ENCODE peak calls at places on chromosomes 6 and 20, in eight cellular contexts. M is cardiac muscle cell, O is thyroid gland, C is heart right ventricle, J is endothelial cell of umbilical vein, A is adrenal gland, R is choroid plexus epithelial cell, U is left lung. P is an unnamed sample.

GRCh38 chr6:127818149-127818548 is 82.7 kb downstream of the THEMIS start:
- DNase-seq in U (no peak), C (no peak), M (no peak), R (no peak), O (no peak), J (no peak), A (no peak), P (no peak)

GRCh38 chr6:140912686-140913085 is 1220.0 kb upstream of the GJE1 start:
- DNase-seq in A (no peak), M (no peak), O (no peak), R (no peak), J (no peak), C (no peak), U (no peak), P (no peak)

GRCh38 chr6:1641391-1641790 is 31.7 kb downstream of the FOXC1 start:
- DNase-seq in J (no peak), R (no peak), M (no peak), O (peak), C (no peak), U (peak), A (peak), P (no peak)

GRCh38 chr6:169669147-169669546 is 32.7 kb downstream of the WDR27 start:
- DNase-seq in A (no peak), J (peak), O (no peak), R (no peak), M (no peak), U (no peak), C (no peak), P (no peak)

GRCh38 chr6:124319410-124319809 is 515.7 kb downstream of the NKAIN2 start:
- DNase-seq in U (no peak), C (no peak), M (no peak), A (no peak), R (no peak), O (no peak), J (no peak), P (no peak)

GRCh38 chr20:3796477-3797225 is 541 bp downstream of the CDC25B start:
- DNase-seq in M (no peak), C (no peak), U (no peak), J (no peak), R (no peak), O (no peak), A (no peak), P (no peak)

GRCh38 chr6:167091149-167092107 is 31.5 kb upstream of the CCR6 start:
- DNase-seq in A (no peak), C (peak), M (no peak), U (no peak), O (peak), J (no peak), R (no peak), P (no peak)

GRCh38 chr6:35906499-35906846 is 14.4 kb downstream of the SRPK1 start:
- DNase-seq in O (no peak), A (no peak), J (peak), M (peak), U (no peak), C (no peak), R (peak), P (no peak)

GRCh38 chr20:35369804-35370203 is 42.0 kb downstream of the UQCC1 start:
- DNase-seq in M (peak), R (peak), U (no peak), O (no peak), J (no peak), C (no peak), A (no peak), P (no peak)

GRCh38 chr20:63740501-63741353 is 1.2 kb downstream of the SLC2A4RG start:
- DNase-seq in A (peak), O (peak), U (peak), M (peak), J (peak), C (peak), R (peak), P (no peak)

GRCh38 chr6:50823130-50823920 is 4.7 kb downstream of the TFAP2B start:
- DNase-seq in U (peak), C (no peak), O (no peak), R (no peak), J (no peak), A (no peak), M (no peak), P (no peak)

GRCh38 chr6:118571121-118571520 is 23.0 kb downstream of the PLN start:
- DNase-seq in U (no peak), R (no peak), J (no peak), M (no peak), C (no peak), A (no peak), O (no peak), P (no peak)

GRCh38 chr20:25223179-25223661 is 24.7 kb upstream of the PYGB start:
- DNase-seq in U (no peak), M (peak), A (peak), J (peak), C (no peak), R (peak), O (no peak), P (no peak)

GRCh38 chr6:42199106-42199981 is 4.6 kb upstream of the GUCA1B start:
- DNase-seq in J (no peak), M (peak), C (no peak), U (no peak), O (no peak), R (peak), A (no peak), P (peak)

DNA sequence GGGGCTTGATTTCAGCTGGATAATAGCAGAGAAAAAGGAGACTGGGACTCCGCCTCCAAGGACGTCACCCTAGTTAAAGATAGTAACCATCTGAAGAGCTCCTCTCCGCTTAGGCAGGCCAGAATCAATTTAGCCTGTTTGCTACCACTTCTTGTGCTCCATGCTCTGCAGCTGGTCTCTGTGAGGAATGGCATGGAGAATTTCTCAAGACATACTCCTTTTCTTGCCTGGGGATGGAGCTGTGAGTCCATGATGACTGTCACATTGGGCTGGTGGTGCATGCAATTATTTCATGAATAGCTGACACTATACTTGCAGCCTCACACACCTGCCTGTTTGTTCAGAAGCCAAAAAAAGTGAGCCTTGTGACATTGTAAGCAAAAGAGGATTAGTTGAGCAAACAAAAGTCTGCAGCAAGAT is 61.4 kb downstream of the TXLNB start:
- DNase-seq in R (peak), U (no peak), O (no peak), J (no peak), M (peak), C (no peak), A (no peak), P (no peak)
- TF ChIP-seq CTCF in R (peak), U (no peak), O (no peak), J (no peak), M (peak), C (peak), A (no peak), P (peak)

DNA sequence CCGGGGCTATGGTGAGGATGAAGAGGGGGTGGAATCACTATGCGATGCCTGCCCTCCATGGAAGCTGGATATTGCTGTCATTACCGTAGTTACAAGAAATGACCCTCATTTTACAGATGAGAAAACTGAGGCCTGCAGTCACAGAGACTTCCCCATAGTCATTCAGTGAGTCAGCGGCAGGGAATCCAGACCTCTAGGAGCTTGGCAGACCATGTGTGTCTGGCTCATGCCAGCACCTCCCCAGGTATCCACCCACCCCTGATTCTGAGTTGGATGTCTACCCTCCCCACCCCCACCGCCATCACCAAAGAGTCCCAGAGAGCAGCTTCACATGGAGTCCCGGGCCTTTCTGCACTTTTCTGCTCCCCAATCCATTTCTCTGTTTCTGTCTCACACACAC is 24.9 kb downstream of the CDH22 start:
- DNase-seq in J (no peak), U (no peak), A (no peak), O (no peak), C (no peak), M (no peak), R (no peak), P (no peak)
- H3K4me3 ChIP-seq in J (no peak), U (no peak), A (no peak), O (no peak), C (no peak), M (no peak), R (no peak), P (no peak)

GRCh38 chr20:57108742-57109141 is 157.7 kb downstream of the BMP7 start:
- DNase-seq in M (no peak), C (no peak), U (no peak), O (no peak), J (no peak), A (no peak), R (no peak), P (no peak)
- TF ChIP-seq CTCF in M (no peak), C (no peak), U (no peak), O (no peak), J (no peak), A (no peak), R (no peak), P (no peak)

GRCh38 chr6:34657037-34657306 is 39.6 kb downstream of the ILRUN start:
- DNase-seq in J (no peak), M (no peak), C (no peak), O (no peak), R (peak), A (no peak), U (no peak), P (no peak)
- H3K4me3 ChIP-seq in J (peak), M (no peak), C (peak), O (no peak), R (peak), A (no peak), U (peak), P (peak)

GRCh38 chr6:122775975-122776374 is 3.5 kb upstream of the FABP7 start:
- DNase-seq in U (no peak), J (no peak), R (no peak), C (no peak), M (no peak), A (no peak), O (no peak), P (no peak)

GRCh38 chr6:122772724-122773123 is 6.8 kb upstream of the FABP7 start:
- DNase-seq in A (no peak), O (no peak), U (no peak), R (no peak), M (no peak), J (no peak), C (no peak), P (no peak)

GRCh38 chr6:122766256-122766655 is 13.3 kb upstream of the FABP7 start:
- DNase-seq in J (no peak), A (no peak), U (no peak), C (no peak), M (no peak), O (no peak), R (no peak), P (no peak)

DNA sequence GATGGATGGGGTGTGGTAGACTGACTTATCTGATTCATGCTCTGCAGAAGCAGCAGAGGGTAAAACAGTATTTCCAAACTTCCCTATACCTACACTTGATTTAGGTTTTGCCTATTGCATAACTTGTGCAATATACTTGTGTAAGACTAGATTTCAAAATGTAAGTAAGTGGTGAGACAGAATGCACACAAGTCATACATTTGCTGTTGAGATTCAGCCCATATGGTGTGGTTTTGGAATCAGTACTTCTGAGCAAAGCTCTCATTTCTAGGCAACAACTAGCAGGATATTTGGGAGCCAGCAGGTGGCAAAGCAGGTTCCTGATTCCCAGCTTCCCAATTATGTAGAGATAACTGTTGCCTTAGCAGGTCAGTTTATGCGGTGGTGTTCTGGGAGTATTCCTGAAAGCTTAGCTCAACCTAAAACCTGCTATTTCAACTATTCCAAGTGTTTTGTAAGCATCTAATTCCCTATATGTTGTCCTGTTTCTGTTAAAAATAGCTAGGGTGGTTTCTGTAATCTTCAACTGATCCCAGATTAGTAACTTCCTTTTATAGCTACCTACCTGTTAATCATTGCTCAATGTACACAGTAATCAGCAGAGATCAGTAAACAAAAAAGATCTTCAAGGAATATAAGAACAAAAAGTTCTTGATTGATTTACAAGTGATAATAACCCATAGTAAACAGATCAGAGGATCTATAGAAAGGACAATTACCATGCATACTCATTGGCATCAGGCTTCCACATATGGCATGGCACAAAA is 8.5 kb upstream of the FABP7 start:
- DNase-seq in C (no peak), U (no peak), O (no peak), M (no peak), R (no peak), A (no peak), J (no peak), P (no peak)
- TF ChIP-seq CTCF in C (no peak), U (no peak), O (no peak), M (no peak), R (no peak), A (no peak), J (no peak), P (peak)

GRCh38 chr6:6695711-6696048 is 107.2 kb downstream of the LY86 start:
- DNase-seq in C (no peak), R (no peak), M (peak), U (no peak), J (no peak), A (no peak), O (no peak), P (no peak)

GRCh38 chr6:6697620-6698019 is 109.1 kb downstream of the LY86 start:
- DNase-seq in O (no peak), A (no peak), U (no peak), C (no peak), J (peak), R (no peak), M (no peak), P (no peak)

GRCh38 chr6:6694368-6694780 is 105.9 kb downstream of the LY86 start:
- DNase-seq in M (no peak), R (no peak), J (no peak), C (no peak), O (no peak), A (no peak), U (no peak), P (no peak)

GRCh38 chr6:6696867-6697531 is 108.5 kb downstream of the LY86 start:
- DNase-seq in C (peak), J (peak), R (peak), U (peak), O (peak), A (peak), M (peak), P (no peak)

GRCh38 chr6:6694825-6695710 is 106.5 kb downstream of the LY86 start:
- DNase-seq in J (no peak), C (peak), M (no peak), O (no peak), A (no peak), R (no peak), U (no peak), P (no peak)
- H3K4me3 ChIP-seq in J (no peak), C (no peak), M (no peak), O (no peak), A (no peak), R (no peak), U (peak), P (no peak)

GRCh38 chr20:36399147-36399968 is 93.2 kb downstream of the DLGAP4 start:
- DNase-seq in C (no peak), O (peak), A (peak), J (peak), U (no peak), R (peak), M (peak), P (no peak)
- TF ChIP-seq CTCF in C (peak), O (no peak), A (peak), J (peak), U (no peak), R (peak), M (peak), P (peak)